ENCODE peak calls at places on chromosome 13, in ten cellular contexts. One of them, this sample, is unnamed.

GRCh38 chr13:70703755-70704154 is 595.5 kb upstream of the KLHL1 start:
- DNase-seq in GM13976: no peak
- DNase-seq in nucleus accumbens: no peak
- DNase-seq in GM10248: no peak
- DNase-seq in brain pericyte: no peak
- DNase-seq in sigmoid colon: no peak
- DNase-seq in activated naive CD8-positive, alpha-beta T cell treated with anti-CD3 and anti-CD28 coated beads for 36 hours: no peak
- DNase-seq in activated CD4-positive, alpha-beta T cell treated with anti-CD3 and anti-CD28 coated beads, Interleukin-2, amount 50 U/mL, for 24 hours: no peak
- DNase-seq in GM19239: no peak
- DNase-seq in T-helper 1 cell: no peak
- DNase-seq in this sample: no peak

GRCh38 chr13:33090755-33091454 is 74.7 kb downstream of the KL start:
- DNase-seq in GM13976: no peak
- DNase-seq in nucleus accumbens: no peak
- DNase-seq in GM10248: no peak
- DNase-seq in brain pericyte: no peak
- DNase-seq in sigmoid colon: no peak
- DNase-seq in activated naive CD8-positive, alpha-beta T cell treated with anti-CD3 and anti-CD28 coated beads for 36 hours: no peak
- DNase-seq in activated CD4-positive, alpha-beta T cell treated with anti-CD3 and anti-CD28 coated beads, Interleukin-2, amount 50 U/mL, for 24 hours: no peak
- DNase-seq in GM19239: no peak
- DNase-seq in T-helper 1 cell: no peak
- DNase-seq in this sample: no peak

GRCh38 chr13:57823704-57824103 is 192.2 kb downstream of the PCDH17 start:
- DNase-seq in GM13976: no peak
- DNase-seq in nucleus accumbens: no peak
- DNase-seq in GM10248: no peak
- DNase-seq in brain pericyte: no peak
- DNase-seq in sigmoid colon: no peak
- DNase-seq in activated naive CD8-positive, alpha-beta T cell treated with anti-CD3 and anti-CD28 coated beads for 36 hours: no peak
- DNase-seq in activated CD4-positive, alpha-beta T cell treated with anti-CD3 and anti-CD28 coated beads, Interleukin-2, amount 50 U/mL, for 24 hours: no peak
- DNase-seq in GM19239: no peak
- DNase-seq in T-helper 1 cell: no peak
- DNase-seq in this sample: no peak

GRCh38 chr13:101579291-101579802 is 126.9 kb downstream of the ITGBL1 start:
- DNase-seq in GM13976: no peak
- DNase-seq in nucleus accumbens: no peak
- DNase-seq in GM10248: no peak
- DNase-seq in brain pericyte: peak; percentile 21
- DNase-seq in sigmoid colon: no peak
- DNase-seq in activated naive CD8-positive, alpha-beta T cell treated with anti-CD3 and anti-CD28 coated beads for 36 hours: no peak
- DNase-seq in activated CD4-positive, alpha-beta T cell treated with anti-CD3 and anti-CD28 coated beads, Interleukin-2, amount 50 U/mL, for 24 hours: no peak
- DNase-seq in GM19239: no peak
- DNase-seq in T-helper 1 cell: no peak
- DNase-seq in this sample: no peak

GRCh38 chr13:94408300-94409036 is 71.0 kb downstream of the DCT start:
- DNase-seq in GM13976: no peak
- DNase-seq in nucleus accumbens: no peak
- DNase-seq in GM10248: no peak
- DNase-seq in brain pericyte: no peak
- DNase-seq in sigmoid colon: no peak
- DNase-seq in activated naive CD8-positive, alpha-beta T cell treated with anti-CD3 and anti-CD28 coated beads for 36 hours: no peak
- DNase-seq in activated CD4-positive, alpha-beta T cell treated with anti-CD3 and anti-CD28 coated beads, Interleukin-2, amount 50 U/mL, for 24 hours: no peak
- DNase-seq in GM19239: no peak
- DNase-seq in T-helper 1 cell: no peak
- DNase-seq in this sample: no peak

GRCh38 chr13:90883592-90883991 is 463.9 kb upstream of the MIR17HG start:
- DNase-seq in GM13976: no peak
- DNase-seq in nucleus accumbens: no peak
- DNase-seq in GM10248: no peak
- DNase-seq in brain pericyte: no peak
- DNase-seq in sigmoid colon: no peak
- DNase-seq in activated naive CD8-positive, alpha-beta T cell treated with anti-CD3 and anti-CD28 coated beads for 36 hours: no peak
- DNase-seq in activated CD4-positive, alpha-beta T cell treated with anti-CD3 and anti-CD28 coated beads, Interleukin-2, amount 50 U/mL, for 24 hours: no peak
- DNase-seq in GM19239: no peak
- DNase-seq in T-helper 1 cell: no peak
- DNase-seq in this sample: no peak

GRCh38 chr13:66528903-66529576 is 701.1 kb downstream of the PCDH9 start:
- DNase-seq in GM13976: no peak
- DNase-seq in nucleus accumbens: no peak
- DNase-seq in GM10248: no peak
- DNase-seq in brain pericyte: no peak
- DNase-seq in sigmoid colon: no peak
- DNase-seq in activated naive CD8-positive, alpha-beta T cell treated with anti-CD3 and anti-CD28 coated beads for 36 hours: no peak
- DNase-seq in activated CD4-positive, alpha-beta T cell treated with anti-CD3 and anti-CD28 coated beads, Interleukin-2, amount 50 U/mL, for 24 hours: no peak
- DNase-seq in GM19239: no peak
- DNase-seq in T-helper 1 cell: no peak
- DNase-seq in this sample: no peak

GRCh38 chr13:27961227-27962085 is 7.7 kb downstream of the CDX2 start:
- DNase-seq in GM13976: no peak
- DNase-seq in nucleus accumbens: no peak
- DNase-seq in GM10248: no peak
- DNase-seq in brain pericyte: no peak
- DNase-seq in sigmoid colon: no peak
- DNase-seq in activated naive CD8-positive, alpha-beta T cell treated with anti-CD3 and anti-CD28 coated beads for 36 hours: no peak
- DNase-seq in activated CD4-positive, alpha-beta T cell treated with anti-CD3 and anti-CD28 coated beads, Interleukin-2, amount 50 U/mL, for 24 hours: no peak
- DNase-seq in GM19239: no peak
- DNase-seq in T-helper 1 cell: no peak
- DNase-seq in this sample: no peak

GRCh38 chr13:109715902-109716301 is 70.5 kb downstream of the IRS2 start:
- DNase-seq in GM13976: no peak
- DNase-seq in nucleus accumbens: no peak
- DNase-seq in GM10248: no peak
- DNase-seq in brain pericyte: peak; percentile 17
- DNase-seq in sigmoid colon: no peak
- DNase-seq in activated naive CD8-positive, alpha-beta T cell treated with anti-CD3 and anti-CD28 coated beads for 36 hours: no peak
- DNase-seq in activated CD4-positive, alpha-beta T cell treated with anti-CD3 and anti-CD28 coated beads, Interleukin-2, amount 50 U/mL, for 24 hours: no peak
- DNase-seq in GM19239: no peak
- DNase-seq in T-helper 1 cell: no peak
- DNase-seq in this sample: no peak

GRCh38 chr13:73365240-73365639 is 306.4 kb downstream of the KLF5 start:
- DNase-seq in GM13976: no peak
- DNase-seq in nucleus accumbens: no peak
- DNase-seq in GM10248: no peak
- DNase-seq in brain pericyte: no peak
- DNase-seq in sigmoid colon: no peak
- DNase-seq in activated naive CD8-positive, alpha-beta T cell treated with anti-CD3 and anti-CD28 coated beads for 36 hours: no peak
- DNase-seq in activated CD4-positive, alpha-beta T cell treated with anti-CD3 and anti-CD28 coated beads, Interleukin-2, amount 50 U/mL, for 24 hours: no peak
- DNase-seq in GM19239: no peak
- DNase-seq in T-helper 1 cell: no peak
- DNase-seq in this sample: no peak

GRCh38 chr13:30577381-30577780 is 40.3 kb upstream of the USPL1 start:
- DNase-seq in GM13976: peak; percentile 48
- DNase-seq in nucleus accumbens: no peak
- DNase-seq in GM10248: peak; percentile 36
- DNase-seq in brain pericyte: no peak
- DNase-seq in sigmoid colon: no peak
- DNase-seq in activated naive CD8-positive, alpha-beta T cell treated with anti-CD3 and anti-CD28 coated beads for 36 hours: peak; percentile 47
- DNase-seq in activated CD4-positive, alpha-beta T cell treated with anti-CD3 and anti-CD28 coated beads, Interleukin-2, amount 50 U/mL, for 24 hours: no peak
- DNase-seq in GM19239: peak; percentile 20
- DNase-seq in T-helper 1 cell: no peak
- DNase-seq in this sample: peak; percentile 11

GRCh38 chr13:21823949-21824348 is 153.1 kb downstream of the FGF9 start:
- DNase-seq in GM13976: no peak
- DNase-seq in nucleus accumbens: no peak
- DNase-seq in GM10248: no peak
- DNase-seq in brain pericyte: no peak
- DNase-seq in sigmoid colon: no peak
- DNase-seq in activated naive CD8-positive, alpha-beta T cell treated with anti-CD3 and anti-CD28 coated beads for 36 hours: no peak
- DNase-seq in activated CD4-positive, alpha-beta T cell treated with anti-CD3 and anti-CD28 coated beads, Interleukin-2, amount 50 U/mL, for 24 hours: no peak
- DNase-seq in GM19239: no peak
- DNase-seq in T-helper 1 cell: no peak
- DNase-seq in this sample: no peak

GRCh38 chr13:110396476-110396875 is 89.4 kb downstream of the COL4A2 start:
- DNase-seq in GM13976: no peak
- DNase-seq in nucleus accumbens: no peak
- DNase-seq in GM10248: no peak
- DNase-seq in brain pericyte: no peak
- DNase-seq in sigmoid colon: no peak
- DNase-seq in activated naive CD8-positive, alpha-beta T cell treated with anti-CD3 and anti-CD28 coated beads for 36 hours: no peak
- DNase-seq in activated CD4-positive, alpha-beta T cell treated with anti-CD3 and anti-CD28 coated beads, Interleukin-2, amount 50 U/mL, for 24 hours: no peak
- DNase-seq in GM19239: no peak
- DNase-seq in T-helper 1 cell: no peak
- DNase-seq in this sample: no peak

GRCh38 chr13:105982219-105982618 is 553.2 kb downstream of the EFNB2 start:
- DNase-seq in GM13976: no peak
- DNase-seq in nucleus accumbens: no peak
- DNase-seq in GM10248: no peak
- DNase-seq in brain pericyte: no peak
- DNase-seq in sigmoid colon: no peak
- DNase-seq in activated naive CD8-positive, alpha-beta T cell treated with anti-CD3 and anti-CD28 coated beads for 36 hours: no peak
- DNase-seq in activated CD4-positive, alpha-beta T cell treated with anti-CD3 and anti-CD28 coated beads, Interleukin-2, amount 50 U/mL, for 24 hours: no peak
- DNase-seq in GM19239: no peak
- DNase-seq in T-helper 1 cell: no peak
- DNase-seq in this sample: no peak

GRCh38 chr13:30872685-30873443 is 33.2 kb upstream of the MEDAG start:
- DNase-seq in GM13976: no peak
- DNase-seq in nucleus accumbens: peak; percentile 47
- DNase-seq in GM10248: no peak
- DNase-seq in brain pericyte: peak; percentile 62
- DNase-seq in sigmoid colon: peak; percentile 85
- DNase-seq in activated naive CD8-positive, alpha-beta T cell treated with anti-CD3 and anti-CD28 coated beads for 36 hours: no peak
- DNase-seq in activated CD4-positive, alpha-beta T cell treated with anti-CD3 and anti-CD28 coated beads, Interleukin-2, amount 50 U/mL, for 24 hours: no peak
- DNase-seq in GM19239: no peak
- DNase-seq in T-helper 1 cell: no peak
- DNase-seq in this sample: no peak

GRCh38 chr13:47175172-47175806 is 278.4 kb upstream of the HTR2A start:
- DNase-seq in GM13976: no peak
- DNase-seq in nucleus accumbens: no peak
- DNase-seq in GM10248: no peak
- DNase-seq in brain pericyte: peak; percentile 60
- DNase-seq in sigmoid colon: no peak
- DNase-seq in activated naive CD8-positive, alpha-beta T cell treated with anti-CD3 and anti-CD28 coated beads for 36 hours: no peak
- DNase-seq in activated CD4-positive, alpha-beta T cell treated with anti-CD3 and anti-CD28 coated beads, Interleukin-2, amount 50 U/mL, for 24 hours: no peak
- DNase-seq in GM19239: no peak
- DNase-seq in T-helper 1 cell: no peak
- DNase-seq in this sample: no peak

GRCh38 chr13:27822873-27823311 is 30.6 kb downstream of the GSX1 start:
- DNase-seq in GM13976: no peak
- DNase-seq in nucleus accumbens: no peak
- DNase-seq in GM10248: no peak
- DNase-seq in brain pericyte: no peak
- DNase-seq in sigmoid colon: no peak
- DNase-seq in activated naive CD8-positive, alpha-beta T cell treated with anti-CD3 and anti-CD28 coated beads for 36 hours: no peak
- DNase-seq in activated CD4-positive, alpha-beta T cell treated with anti-CD3 and anti-CD28 coated beads, Interleukin-2, amount 50 U/mL, for 24 hours: no peak
- DNase-seq in GM19239: no peak
- DNase-seq in T-helper 1 cell: no peak
- DNase-seq in this sample: no peak

GRCh38 chr13:105627270-105627669 is 908.2 kb downstream of the EFNB2 start:
- DNase-seq in GM13976: no peak
- DNase-seq in nucleus accumbens: no peak
- DNase-seq in GM10248: no peak
- DNase-seq in brain pericyte: no peak
- DNase-seq in sigmoid colon: no peak
- DNase-seq in activated naive CD8-positive, alpha-beta T cell treated with anti-CD3 and anti-CD28 coated beads for 36 hours: no peak
- DNase-seq in activated CD4-positive, alpha-beta T cell treated with anti-CD3 and anti-CD28 coated beads, Interleukin-2, amount 50 U/mL, for 24 hours: no peak
- DNase-seq in GM19239: no peak
- DNase-seq in T-helper 1 cell: no peak
- DNase-seq in this sample: no peak

GRCh38 chr13:47226516-47226915 is 329.7 kb upstream of the HTR2A start:
- DNase-seq in GM13976: no peak
- DNase-seq in nucleus accumbens: no peak
- DNase-seq in GM10248: no peak
- DNase-seq in brain pericyte: no peak
- DNase-seq in sigmoid colon: no peak
- DNase-seq in activated naive CD8-positive, alpha-beta T cell treated with anti-CD3 and anti-CD28 coated beads for 36 hours: no peak
- DNase-seq in activated CD4-positive, alpha-beta T cell treated with anti-CD3 and anti-CD28 coated beads, Interleukin-2, amount 50 U/mL, for 24 hours: no peak
- DNase-seq in GM19239: no peak
- DNase-seq in T-helper 1 cell: no peak
- DNase-seq in this sample: no peak

GRCh38 chr13:87058786-87059329 is 612.3 kb upstream of the SLITRK5 start:
- DNase-seq in GM13976: no peak
- DNase-seq in nucleus accumbens: no peak
- DNase-seq in GM10248: no peak
- DNase-seq in brain pericyte: no peak
- DNase-seq in sigmoid colon: no peak
- DNase-seq in activated naive CD8-positive, alpha-beta T cell treated with anti-CD3 and anti-CD28 coated beads for 36 hours: no peak
- DNase-seq in activated CD4-positive, alpha-beta T cell treated with anti-CD3 and anti-CD28 coated beads, Interleukin-2, amount 50 U/mL, for 24 hours: no peak
- DNase-seq in GM19239: no peak
- DNase-seq in T-helper 1 cell: no peak
- DNase-seq in this sample: no peak

GRCh38 chr13:66693656-66694055 is 536.5 kb downstream of the PCDH9 start:
- DNase-seq in GM13976: no peak
- DNase-seq in nucleus accumbens: no peak
- DNase-seq in GM10248: no peak
- DNase-seq in brain pericyte: no peak
- DNase-seq in sigmoid colon: no peak
- DNase-seq in activated naive CD8-positive, alpha-beta T cell treated with anti-CD3 and anti-CD28 coated beads for 36 hours: no peak
- DNase-seq in activated CD4-positive, alpha-beta T cell treated with anti-CD3 and anti-CD28 coated beads, Interleukin-2, amount 50 U/mL, for 24 hours: no peak
- DNase-seq in GM19239: no peak
- DNase-seq in T-helper 1 cell: no peak
- DNase-seq in this sample: no peak

GRCh38 chr13:109146912-109147624 is 517.7 kb downstream of the MYO16 start:
- DNase-seq in GM13976: no peak
- DNase-seq in nucleus accumbens: no peak
- DNase-seq in GM10248: no peak
- DNase-seq in brain pericyte: no peak
- DNase-seq in sigmoid colon: no peak
- DNase-seq in activated naive CD8-positive, alpha-beta T cell treated with anti-CD3 and anti-CD28 coated beads for 36 hours: no peak
- DNase-seq in activated CD4-positive, alpha-beta T cell treated with anti-CD3 and anti-CD28 coated beads, Interleukin-2, amount 50 U/mL, for 24 hours: no peak
- DNase-seq in GM19239: no peak
- DNase-seq in T-helper 1 cell: no peak
- DNase-seq in this sample: no peak

GRCh38 chr13:112619730-112620639 is 32.0 kb upstream of the TUBGCP3 start:
- DNase-seq in GM13976: no peak
- DNase-seq in nucleus accumbens: no peak
- DNase-seq in GM10248: no peak
- DNase-seq in brain pericyte: no peak
- DNase-seq in sigmoid colon: no peak
- DNase-seq in activated naive CD8-positive, alpha-beta T cell treated with anti-CD3 and anti-CD28 coated beads for 36 hours: peak; percentile 23
- DNase-seq in activated CD4-positive, alpha-beta T cell treated with anti-CD3 and anti-CD28 coated beads, Interleukin-2, amount 50 U/mL, for 24 hours: no peak
- DNase-seq in GM19239: no peak
- DNase-seq in T-helper 1 cell: no peak
- DNase-seq in this sample: no peak

GRCh38 chr13:101572456-101572855 is 120.0 kb downstream of the ITGBL1 start:
- DNase-seq in GM13976: no peak
- DNase-seq in nucleus accumbens: no peak
- DNase-seq in GM10248: no peak
- DNase-seq in brain pericyte: no peak
- DNase-seq in sigmoid colon: no peak
- DNase-seq in activated naive CD8-positive, alpha-beta T cell treated with anti-CD3 and anti-CD28 coated beads for 36 hours: no peak
- DNase-seq in activated CD4-positive, alpha-beta T cell treated with anti-CD3 and anti-CD28 coated beads, Interleukin-2, amount 50 U/mL, for 24 hours: no peak
- DNase-seq in GM19239: no peak
- DNase-seq in T-helper 1 cell: no peak
- DNase-seq in this sample: no peak

GRCh38 chr13:80476953-80477352 is 136.0 kb upstream of the SPRY2 start:
- DNase-seq in GM13976: no peak
- DNase-seq in nucleus accumbens: no peak
- DNase-seq in GM10248: no peak
- DNase-seq in brain pericyte: no peak
- DNase-seq in sigmoid colon: no peak
- DNase-seq in activated naive CD8-positive, alpha-beta T cell treated with anti-CD3 and anti-CD28 coated beads for 36 hours: no peak
- DNase-seq in activated CD4-positive, alpha-beta T cell treated with anti-CD3 and anti-CD28 coated beads, Interleukin-2, amount 50 U/mL, for 24 hours: no peak
- DNase-seq in GM19239: no peak
- DNase-seq in T-helper 1 cell: no peak
- DNase-seq in this sample: no peak